ENCODE peak calls at places on chromosomes 13 and 19, in nine cellular contexts. One of them, this sample, is unnamed.

GRCh38 chr13:26759907-26760834 is at the start of gene GPR12:
- DNase-seq in lower leg skin: no peak
- DNase-seq in ovary: no peak
- DNase-seq in transverse colon: no peak
- DNase-seq in thyroid gland: no peak
- DNase-seq in right lobe of liver: no peak
- DNase-seq in adrenal gland: no peak
- DNase-seq in body of pancreas: no peak
- DNase-seq in esophagus squamous epithelium: no peak
- DNase-seq in this sample: no peak

GRCh38 chr13:50866817-50867640 is 23.5 kb upstream of the DLEU7 start:
- DNase-seq in lower leg skin: no peak
- DNase-seq in ovary: no peak
- DNase-seq in transverse colon: no peak
- DNase-seq in thyroid gland: no peak
- DNase-seq in right lobe of liver: no peak
- DNase-seq in adrenal gland: no peak
- DNase-seq in body of pancreas: no peak
- DNase-seq in esophagus squamous epithelium: no peak
- DNase-seq in this sample: no peak

GRCh38 chr19:40666803-40667438 is 23.5 kb downstream of the NUMBL start:
- DNase-seq in lower leg skin: no peak
- DNase-seq in ovary: no peak
- DNase-seq in transverse colon: no peak
- DNase-seq in thyroid gland: no peak
- DNase-seq in right lobe of liver: no peak
- DNase-seq in adrenal gland: no peak
- DNase-seq in body of pancreas: no peak
- DNase-seq in esophagus squamous epithelium: no peak
- DNase-seq in this sample: no peak

GRCh38 chr19:15437355-15438123 is 12.2 kb downstream of the WIZ start:
- DNase-seq in lower leg skin: no peak
- DNase-seq in ovary: no peak
- DNase-seq in transverse colon: no peak
- DNase-seq in thyroid gland: no peak
- DNase-seq in right lobe of liver: no peak
- DNase-seq in adrenal gland: no peak
- DNase-seq in body of pancreas: no peak
- DNase-seq in esophagus squamous epithelium: no peak
- DNase-seq in this sample: no peak

GRCh38 chr19:8319807-8320520 is 1.2 kb downstream of the NDUFA7 start:
- DNase-seq in lower leg skin: no peak
- DNase-seq in ovary: no peak
- DNase-seq in transverse colon: no peak
- DNase-seq in thyroid gland: no peak
- DNase-seq in right lobe of liver: no peak
- DNase-seq in adrenal gland: no peak
- DNase-seq in body of pancreas: no peak
- DNase-seq in esophagus squamous epithelium: no peak
- DNase-seq in this sample: no peak

GRCh38 chr19:7868671-7869452 is 5.3 kb downstream of the PRR36 start:
- DNase-seq in lower leg skin: peak; percentile 56
- DNase-seq in ovary: peak; percentile 83
- DNase-seq in transverse colon: peak; percentile 83
- DNase-seq in thyroid gland: peak; percentile 82
- DNase-seq in right lobe of liver: peak; percentile 78
- DNase-seq in adrenal gland: peak; percentile 93
- DNase-seq in body of pancreas: peak; percentile 90
- DNase-seq in esophagus squamous epithelium: no peak
- DNase-seq in this sample: peak; percentile 87

GRCh38 chr19:29375429-29376093 is 150.2 kb upstream of the VSTM2B start:
- DNase-seq in lower leg skin: peak; percentile 1
- DNase-seq in ovary: no peak
- DNase-seq in transverse colon: no peak
- DNase-seq in thyroid gland: no peak
- DNase-seq in right lobe of liver: no peak
- DNase-seq in adrenal gland: no peak
- DNase-seq in body of pancreas: no peak
- DNase-seq in esophagus squamous epithelium: no peak
- DNase-seq in this sample: no peak

GRCh38 chr13:50526771-50527567 is 316.5 kb downstream of the DLEU7 start:
- DNase-seq in lower leg skin: no peak
- DNase-seq in ovary: no peak
- DNase-seq in transverse colon: peak; percentile 13
- DNase-seq in thyroid gland: peak; percentile 92
- DNase-seq in right lobe of liver: no peak
- DNase-seq in adrenal gland: no peak
- DNase-seq in body of pancreas: peak; percentile 30
- DNase-seq in esophagus squamous epithelium: no peak
- DNase-seq in this sample: no peak

GRCh38 chr19:9917322-9917721 is 19.0 kb downstream of the OLFM2 start:
- DNase-seq in lower leg skin: no peak
- DNase-seq in ovary: no peak
- DNase-seq in transverse colon: no peak
- DNase-seq in thyroid gland: peak; percentile 14
- DNase-seq in right lobe of liver: no peak
- DNase-seq in adrenal gland: peak; percentile 57
- DNase-seq in body of pancreas: peak; percentile 62
- DNase-seq in esophagus squamous epithelium: no peak
- DNase-seq in this sample: peak; percentile 93

GRCh38 chr19:23925285-23925684 is 10.6 kb downstream of the ZNF726 start:
- DNase-seq in lower leg skin: no peak
- DNase-seq in ovary: no peak
- DNase-seq in transverse colon: no peak
- DNase-seq in thyroid gland: no peak
- DNase-seq in right lobe of liver: no peak
- DNase-seq in adrenal gland: no peak
- DNase-seq in body of pancreas: no peak
- DNase-seq in esophagus squamous epithelium: no peak
- DNase-seq in this sample: no peak

GRCh38 chr19:55377356-55378131 is 918 bp downstream of the TMEM190 start:
- DNase-seq in lower leg skin: no peak
- DNase-seq in ovary: no peak
- DNase-seq in transverse colon: no peak
- DNase-seq in thyroid gland: no peak
- DNase-seq in right lobe of liver: no peak
- DNase-seq in adrenal gland: no peak
- DNase-seq in body of pancreas: no peak
- DNase-seq in esophagus squamous epithelium: no peak
- DNase-seq in this sample: no peak

GRCh38 chr19:46713781-46714522 is 3.0 kb downstream of the PRKD2 start:
- DNase-seq in lower leg skin: peak; percentile 94
- DNase-seq in ovary: peak; percentile 97
- DNase-seq in transverse colon: peak; percentile 95
- DNase-seq in thyroid gland: peak; percentile 98
- DNase-seq in right lobe of liver: peak; percentile 96
- DNase-seq in adrenal gland: peak; percentile 90
- DNase-seq in body of pancreas: peak; percentile 96
- DNase-seq in esophagus squamous epithelium: peak; percentile 56
- DNase-seq in this sample: peak; percentile 93

GRCh38 chr19:52138614-52139290 is 986 bp downstream of the ZNF616 start:
- DNase-seq in lower leg skin: no peak
- DNase-seq in ovary: peak; percentile 24
- DNase-seq in transverse colon: peak; percentile 25
- DNase-seq in thyroid gland: peak; percentile 37
- DNase-seq in right lobe of liver: peak; percentile 54
- DNase-seq in adrenal gland: peak; percentile 27
- DNase-seq in body of pancreas: peak; percentile 12
- DNase-seq in esophagus squamous epithelium: no peak
- DNase-seq in this sample: no peak

GRCh38 chr19:35044317-35045117 is 3.0 kb downstream of the HPN start:
- DNase-seq in lower leg skin: no peak
- DNase-seq in ovary: peak; percentile 59
- DNase-seq in transverse colon: peak; percentile 62
- DNase-seq in thyroid gland: no peak
- DNase-seq in right lobe of liver: no peak
- DNase-seq in adrenal gland: peak; percentile 67
- DNase-seq in body of pancreas: peak; percentile 58
- DNase-seq in esophagus squamous epithelium: no peak
- DNase-seq in this sample: peak; percentile 85

GRCh38 chr19:56314584-56315075 is at the start of gene ZSCAN5A:
- DNase-seq in lower leg skin: peak; percentile 95
- DNase-seq in ovary: peak; percentile 98
- DNase-seq in transverse colon: peak; percentile 98
- DNase-seq in thyroid gland: peak; percentile 97
- DNase-seq in right lobe of liver: peak; percentile 99
- DNase-seq in adrenal gland: peak; percentile 97
- DNase-seq in body of pancreas: peak; percentile 96
- DNase-seq in esophagus squamous epithelium: peak; percentile 97
- DNase-seq in this sample: peak; percentile 97

GRCh38 chr13:108225440-108225839 is 7.2 kb downstream of the ABHD13 start:
- DNase-seq in lower leg skin: no peak
- DNase-seq in ovary: no peak
- DNase-seq in transverse colon: no peak
- DNase-seq in thyroid gland: no peak
- DNase-seq in right lobe of liver: no peak
- DNase-seq in adrenal gland: no peak
- DNase-seq in body of pancreas: no peak
- DNase-seq in esophagus squamous epithelium: no peak
- DNase-seq in this sample: no peak

GRCh38 chr13:27961227-27962085 is 7.7 kb downstream of the CDX2 start:
- DNase-seq in lower leg skin: no peak
- DNase-seq in ovary: no peak
- DNase-seq in transverse colon: no peak
- DNase-seq in thyroid gland: no peak
- DNase-seq in right lobe of liver: no peak
- DNase-seq in adrenal gland: no peak
- DNase-seq in body of pancreas: no peak
- DNase-seq in esophagus squamous epithelium: no peak
- DNase-seq in this sample: no peak

GRCh38 chr13:27962128-27962841 is 6.8 kb downstream of the CDX2 start:
- DNase-seq in lower leg skin: no peak
- DNase-seq in ovary: no peak
- DNase-seq in transverse colon: peak; percentile 65
- DNase-seq in thyroid gland: no peak
- DNase-seq in right lobe of liver: no peak
- DNase-seq in adrenal gland: no peak
- DNase-seq in body of pancreas: no peak
- DNase-seq in esophagus squamous epithelium: no peak
- DNase-seq in this sample: no peak

GRCh38 chr13:27958928-27959539 is 10.1 kb downstream of the CDX2 start:
- DNase-seq in lower leg skin: no peak
- DNase-seq in ovary: no peak
- DNase-seq in transverse colon: no peak
- DNase-seq in thyroid gland: no peak
- DNase-seq in right lobe of liver: no peak
- DNase-seq in adrenal gland: no peak
- DNase-seq in body of pancreas: no peak
- DNase-seq in esophagus squamous epithelium: no peak
- DNase-seq in this sample: no peak

GRCh38 chr13:27959976-27960361 is 9.1 kb downstream of the CDX2 start:
- DNase-seq in lower leg skin: no peak
- DNase-seq in ovary: no peak
- DNase-seq in transverse colon: no peak
- DNase-seq in thyroid gland: no peak
- DNase-seq in right lobe of liver: no peak
- DNase-seq in adrenal gland: no peak
- DNase-seq in body of pancreas: no peak
- DNase-seq in esophagus squamous epithelium: no peak
- DNase-seq in this sample: no peak

DNA sequence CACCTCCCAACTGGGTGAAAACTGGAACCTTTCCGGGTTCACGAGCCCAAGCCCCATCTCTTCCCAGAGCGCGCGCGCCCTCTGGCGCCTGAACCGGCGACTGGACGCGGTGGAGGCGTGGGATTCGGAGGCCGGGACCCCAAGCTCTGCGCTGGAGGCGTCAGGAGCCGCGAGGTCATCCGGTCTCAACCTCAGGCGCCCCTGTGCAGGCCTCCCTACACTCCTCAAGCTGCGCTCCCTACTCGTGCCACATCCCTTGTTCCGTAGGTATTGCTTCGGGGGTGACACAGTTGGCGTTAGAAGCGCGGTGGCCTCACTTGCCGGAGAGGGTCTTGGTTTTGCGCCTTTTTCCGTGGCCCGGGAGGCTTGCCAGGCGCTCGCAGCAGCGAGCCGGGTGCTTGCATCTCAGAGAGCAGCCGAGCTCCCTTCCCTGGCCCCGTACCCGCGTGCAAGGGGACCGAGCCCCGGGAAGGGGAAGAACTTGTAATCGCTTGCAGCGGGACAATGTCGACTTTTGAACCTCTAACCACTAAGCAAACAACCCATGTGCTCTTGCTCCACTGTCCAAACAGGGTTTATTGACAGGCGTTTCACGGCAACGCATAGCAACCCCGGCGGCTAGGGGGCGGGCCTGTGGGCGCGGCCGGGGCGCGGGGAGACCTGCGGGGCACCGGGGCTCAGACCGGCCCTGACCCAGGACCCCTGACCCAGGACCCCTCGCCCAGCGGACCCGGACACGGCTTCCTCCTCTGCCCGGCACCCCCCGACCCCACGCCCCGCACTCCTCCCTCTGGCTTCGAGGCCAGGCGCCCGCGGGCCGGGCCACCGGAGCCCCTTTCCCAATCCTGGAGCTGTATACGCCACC is 8.5 kb downstream of the CDX2 start:
- DNase-seq in lower leg skin: no peak
- DNase-seq in ovary: no peak
- DNase-seq in transverse colon: peak; percentile 88
- DNase-seq in thyroid gland: no peak
- DNase-seq in right lobe of liver: peak; percentile 87
- DNase-seq in adrenal gland: peak; percentile 9
- DNase-seq in body of pancreas: peak; percentile 91
- DNase-seq in esophagus squamous epithelium: no peak
- DNase-seq in this sample: peak; percentile 36
- TF ChIP-seq POLR2A in lower leg skin: no peak
- TF ChIP-seq POLR2A in ovary: no peak
- TF ChIP-seq POLR2A in transverse colon: peak; percentile 87
- TF ChIP-seq POLR2A in thyroid gland: no peak
- TF ChIP-seq POLR2A in right lobe of liver: peak; percentile 52
- TF ChIP-seq POLR2A in adrenal gland: no peak
- TF ChIP-seq POLR2A in body of pancreas: peak; percentile 18
- TF ChIP-seq POLR2A in esophagus squamous epithelium: no peak
- TF ChIP-seq POLR2A in this sample: no peak

GRCh38 chr13:20703785-20704458 is 423 bp downstream of the IL17D start:
- DNase-seq in lower leg skin: no peak
- DNase-seq in ovary: peak; percentile 74
- DNase-seq in transverse colon: peak; percentile 87
- DNase-seq in thyroid gland: peak; percentile 89
- DNase-seq in right lobe of liver: peak; percentile 79
- DNase-seq in adrenal gland: peak; percentile 80
- DNase-seq in body of pancreas: peak; percentile 91
- DNase-seq in esophagus squamous epithelium: peak; percentile 15
- DNase-seq in this sample: peak; percentile 81
- TF ChIP-seq POLR2A in lower leg skin: no peak
- TF ChIP-seq POLR2A in ovary: no peak
- TF ChIP-seq POLR2A in transverse colon: no peak
- TF ChIP-seq POLR2A in thyroid gland: peak; percentile 78
- TF ChIP-seq POLR2A in right lobe of liver: peak; percentile 15
- TF ChIP-seq POLR2A in adrenal gland: peak; percentile 45
- TF ChIP-seq POLR2A in body of pancreas: peak; percentile 58
- TF ChIP-seq POLR2A in esophagus squamous epithelium: no peak
- TF ChIP-seq POLR2A in this sample: peak; percentile 42

GRCh38 chr19:57613941-57614743 is at the start of gene ZNF134:
- DNase-seq in lower leg skin: peak; percentile 81
- DNase-seq in ovary: peak; percentile 86
- DNase-seq in transverse colon: peak; percentile 94
- DNase-seq in thyroid gland: peak; percentile 92
- DNase-seq in right lobe of liver: peak; percentile 96
- DNase-seq in adrenal gland: peak; percentile 92
- DNase-seq in body of pancreas: peak; percentile 93
- DNase-seq in esophagus squamous epithelium: peak; percentile 39
- DNase-seq in this sample: peak; percentile 98
- TF ChIP-seq POLR2A in lower leg skin: no peak
- TF ChIP-seq POLR2A in ovary: no peak
- TF ChIP-seq POLR2A in transverse colon: peak; percentile 22
- TF ChIP-seq POLR2A in thyroid gland: peak; percentile 39
- TF ChIP-seq POLR2A in right lobe of liver: no peak
- TF ChIP-seq POLR2A in adrenal gland: no peak
- TF ChIP-seq POLR2A in body of pancreas: no peak
- TF ChIP-seq POLR2A in esophagus squamous epithelium: no peak
- TF ChIP-seq POLR2A in this sample: peak; percentile 71

GRCh38 chr19:18239303-18239702 is 13.1 kb upstream of the PDE4C start:
- DNase-seq in lower leg skin: no peak
- DNase-seq in ovary: no peak
- DNase-seq in transverse colon: no peak
- DNase-seq in thyroid gland: no peak
- DNase-seq in right lobe of liver: no peak
- DNase-seq in adrenal gland: no peak
- DNase-seq in body of pancreas: no peak
- DNase-seq in esophagus squamous epithelium: no peak
- DNase-seq in this sample: no peak
- TF ChIP-seq POLR2A in lower leg skin: no peak
- TF ChIP-seq POLR2A in ovary: no peak
- TF ChIP-seq POLR2A in transverse colon: no peak
- TF ChIP-seq POLR2A in thyroid gland: no peak
- TF ChIP-seq POLR2A in right lobe of liver: no peak
- TF ChIP-seq POLR2A in adrenal gland: no peak
- TF ChIP-seq POLR2A in body of pancreas: no peak
- TF ChIP-seq POLR2A in esophagus squamous epithelium: no peak
- TF ChIP-seq POLR2A in this sample: no peak

This sample was measured in H54.